ENCODE peak calls at places on chromosomes 7 and 10, in eight cellular contexts. L is WTC11, P is GM10248, F is kidney epithelial cell, R is heart right ventricle, K is KBM-7, D is tibial nerve, X is GM23248. S is an unnamed sample.

GRCh38 chr10:27388761-27389399 is 115.2 kb upstream of the RAB18 start:
- DNase-seq in F (no peak), X (peak; percentile 51), R (no peak), P (no peak), K (no peak), D (no peak), L (no peak), S (no peak)

GRCh38 chr10:98425511-98426352 is 10.8 kb upstream of the PYROXD2 start:
- DNase-seq in R (no peak), D (no peak), K (peak; percentile 58), P (peak; percentile 73), X (peak; percentile 55), F (no peak), L (peak; percentile 83), S (no peak)

GRCh38 chr10:89332092-89332633 is 4.4 kb downstream of the IFIT3 start:
- DNase-seq in P (peak; percentile 55), L (no peak), R (peak; percentile 53), X (peak; percentile 75), K (peak; percentile 64), F (no peak), D (no peak), S (no peak)

GRCh38 chr7:27164381-27165088 is 802 bp downstream of the HOXA9 start:
- DNase-seq in R (no peak), F (no peak), P (no peak), L (peak; percentile 66), K (peak; percentile 74), X (peak; percentile 73), D (no peak), S (no peak)

GRCh38 chr7:55568613-55569268 is 3.6 kb downstream of the VOPP1 start:
- DNase-seq in P (no peak), R (no peak), D (no peak), L (no peak), K (no peak), X (peak; percentile 37), F (no peak), S (no peak)

GRCh38 chr10:59709472-59710125 is at the start of gene SLC16A9:
- DNase-seq in P (peak; percentile 84), X (peak; percentile 45), K (peak; percentile 82), D (no peak), L (peak; percentile 79), F (no peak), R (peak; percentile 59), S (no peak)

GRCh38 chr10:62076872-62077271 is 175.4 kb downstream of the ARID5B start:
- DNase-seq in D (no peak), K (no peak), R (no peak), F (peak; percentile 67), P (no peak), L (no peak), X (peak; percentile 88), S (no peak)

GRCh38 chr7:15603124-15603523 is 41.3 kb upstream of the AGMO start:
- DNase-seq in D (no peak), P (no peak), L (no peak), F (no peak), R (no peak), X (peak; percentile 2), K (no peak), S (no peak)

GRCh38 chr7:129376076-129376777 is 58.0 kb upstream of the STRIP2 start:
- DNase-seq in F (no peak), R (peak; percentile 10), K (peak; percentile 46), X (peak; percentile 48), P (peak; percentile 45), D (no peak), L (peak; percentile 29), S (no peak)

S was measured in iPS DF 19.7.